ENCODE peak calls at places on chromosomes 16 and 17, in six cellular contexts. C is GM12891, J is body of pancreas, R is H54, N is tibial nerve, K is lower leg skin. F is an unnamed sample.

GRCh38 chr17:35780876-35781409 is 14.5 kb downstream of the MMP28 start:
- DNase-seq in C (no peak), J (no peak), R (no peak), N (no peak), K (no peak), F (no peak)

GRCh38 chr17:59565959-59566324 is 532 bp downstream of the DHX40 start:
- DNase-seq in C (peak), J (peak), R (peak), N (no peak), K (no peak), F (peak)

GRCh38 chr16:86595983-86596605 is 17.7 kb downstream of the FOXL1 start:
- DNase-seq in C (no peak), J (no peak), R (no peak), N (no peak), K (peak), F (no peak)

GRCh38 chr16:297832-298231 is 14.9 kb downstream of the PDIA2 start:
- DNase-seq in C (no peak), J (no peak), R (no peak), N (no peak), K (no peak), F (no peak)

GRCh38 chr17:64679710-64680216 is 17.7 kb upstream of the SMURF2 start:
- DNase-seq in C (no peak), J (no peak), R (peak), N (no peak), K (no peak), F (no peak)

GRCh38 chr16:29820730-29821662 is 734 bp downstream of the MVP start:
- DNase-seq in C (peak), J (peak), R (no peak), N (no peak), K (no peak), F (peak)

GRCh38 chr16:78740269-78740668 is 640.8 kb downstream of the WWOX start:
- DNase-seq in C (no peak), J (no peak), R (no peak), N (no peak), K (no peak), F (no peak)

GRCh38 chr16:89300311-89300975 is 82.9 kb downstream of the ZNF778 start:
- DNase-seq in C (no peak), J (peak), R (no peak), N (no peak), K (no peak), F (no peak)

GRCh38 chr17:78665385-78665951 is 88.3 kb upstream of the DNAH17 start:
- DNase-seq in C (no peak), J (no peak), R (no peak), N (no peak), K (no peak), F (no peak)

GRCh38 chr17:78394209-78394608 is 15.8 kb downstream of the PGS1 start:
- DNase-seq in C (no peak), J (no peak), R (no peak), N (no peak), K (no peak), F (no peak)

GRCh38 chr17:76758570-76758969 is 20.7 kb downstream of the MFSD11 start:
- DNase-seq in C (no peak), J (no peak), R (no peak), N (no peak), K (no peak), F (no peak)

GRCh38 chr17:3474212-3474611 is 1.6 kb upstream of the ASPA start:
- DNase-seq in C (no peak), J (no peak), R (no peak), N (no peak), K (no peak), F (no peak)

GRCh38 chr16:81041696-81042095 is 6.1 kb downstream of the ATMIN start:
- DNase-seq in C (no peak), J (no peak), R (no peak), N (no peak), K (no peak), F (no peak)

GRCh38 chr17:55433629-55434422 is 12.2 kb upstream of the MMD start:
- DNase-seq in C (no peak), J (peak), R (peak), N (no peak), K (no peak), F (peak)

GRCh38 chr17:39404542-39405378 is 3.3 kb upstream of the FBXL20 start:
- DNase-seq in C (no peak), J (no peak), R (peak), N (no peak), K (peak), F (no peak)

GRCh38 chr16:18800674-18801196 is 614 bp downstream of the ARL6IP1 start:
- DNase-seq in C (peak), J (no peak), R (no peak), N (no peak), K (peak), F (peak)

GRCh38 chr16:1474047-1474446 is 781 bp downstream of the CLCN7 start:
- DNase-seq in C (no peak), J (no peak), R (no peak), N (no peak), K (no peak), F (no peak)

GRCh38 chr17:62720126-62720850 is 87.8 kb downstream of the MARCHF10 start:
- DNase-seq in C (no peak), J (no peak), R (no peak), N (no peak), K (no peak), F (no peak)

GRCh38 chr17:82461827-82462524 is 3.4 kb downstream of the NARF start:
- DNase-seq in C (no peak), J (peak), R (no peak), N (no peak), K (no peak), F (no peak)

DNA sequence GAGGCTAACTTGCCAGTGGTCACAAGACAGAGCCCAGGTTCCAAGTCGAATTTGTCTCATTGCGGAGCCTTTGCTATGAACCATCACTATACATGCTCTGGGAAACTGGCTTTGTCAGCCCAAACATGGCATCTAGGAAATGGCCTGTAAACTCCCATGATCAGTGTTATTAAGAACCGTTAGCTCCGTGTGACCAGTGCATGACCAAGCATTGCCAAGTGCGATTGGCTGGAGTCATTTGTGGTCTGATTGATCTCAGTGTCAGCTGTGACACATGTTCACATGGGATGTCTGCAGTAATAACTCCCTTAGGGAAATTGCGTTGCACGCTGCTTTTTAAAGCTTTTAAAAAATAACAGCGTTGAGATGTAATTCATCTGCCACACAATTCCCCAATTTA is 18.6 kb upstream of the CDH3 start:
- DNase-seq in C (no peak), J (no peak), R (no peak), N (no peak), K (no peak), F (no peak)
- TF ChIP-seq POLR2A in C (no peak), J (no peak), R (no peak), N (no peak), K (no peak), F (no peak)

GRCh38 chr17:6713130-6713917 is at the start of gene SLC13A5:
- DNase-seq in C (peak), J (peak), R (no peak), N (no peak), K (peak), F (no peak)
- TF ChIP-seq POLR2A in C (no peak), J (no peak), R (no peak), N (no peak), K (no peak), F (no peak)

DNA sequence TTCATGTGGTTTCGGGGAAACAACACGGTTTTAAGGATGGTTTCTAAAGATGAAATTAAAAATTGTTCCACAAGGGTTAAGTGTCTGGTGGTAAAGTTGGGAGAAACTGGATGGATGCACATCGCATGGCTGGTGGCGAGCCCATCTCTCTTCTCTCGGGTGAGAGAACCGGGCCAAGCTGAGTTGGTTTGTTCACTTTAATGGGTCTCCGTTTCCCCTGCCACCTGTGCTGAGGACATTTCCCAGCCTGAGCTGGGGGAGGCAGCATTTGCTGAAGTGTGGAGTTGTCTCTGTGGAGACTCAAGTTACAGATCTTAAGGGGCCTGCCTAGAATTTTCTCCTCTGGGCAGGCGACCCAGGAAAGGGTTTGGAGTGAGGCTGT is 7.9 kb downstream of the FUS start:
- DNase-seq in C (no peak), J (no peak), R (no peak), N (no peak), K (no peak), F (no peak)
- TF ChIP-seq POLR2A in C (no peak), J (no peak), R (no peak), N (no peak), K (no peak), F (no peak)

DNA sequence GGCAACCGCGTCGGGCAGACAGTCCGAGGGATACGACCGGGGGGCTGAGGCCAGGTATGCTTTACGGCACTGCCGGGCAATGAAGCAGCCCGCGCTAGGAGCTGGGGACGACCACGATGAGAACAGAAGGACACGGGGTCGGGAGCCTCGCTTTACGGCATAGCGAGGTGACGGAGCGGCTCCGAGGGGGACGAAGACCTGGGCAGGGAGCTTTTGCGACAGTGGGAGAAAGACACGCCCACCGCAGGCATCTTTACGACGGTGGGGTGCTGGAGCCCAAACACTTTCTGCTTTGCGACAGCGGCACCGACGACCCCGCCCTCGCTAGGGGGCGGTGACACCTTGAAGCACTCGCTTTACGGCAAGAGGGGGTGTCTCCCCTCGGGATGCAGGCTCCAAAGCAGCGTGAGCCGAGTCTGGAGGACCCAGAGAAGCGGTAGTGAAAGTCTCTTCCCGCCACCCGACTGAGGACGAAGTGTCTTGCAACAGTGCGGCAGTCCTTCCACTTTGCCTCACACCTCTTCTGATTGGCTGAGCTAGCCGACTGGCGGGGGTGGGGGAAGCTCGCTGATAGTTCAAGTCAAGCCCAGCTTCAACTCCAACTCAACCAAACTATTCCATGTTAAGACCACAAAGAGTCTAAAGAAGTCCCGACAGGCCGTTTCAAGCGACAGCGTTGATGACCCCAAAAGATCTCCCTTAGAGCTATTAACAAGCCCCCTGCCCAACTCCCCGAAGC is 394 bp upstream of the NEURL4 start:
- DNase-seq in C (peak), J (peak), R (peak), N (peak), K (peak), F (peak)
- TF ChIP-seq POLR2A in C (peak), J (peak), R (peak), N (peak), K (no peak), F (peak)

F was measured in transverse colon.